ENCODE peak calls at places on chromosomes 16 and 17, in seven cellular contexts. R is C1 segment of cervical spinal cord; A is stomach; W is stimulated activated CD4-positive, alpha-beta T cell treated with anti-CD3 and anti-CD28 coated beads, Interleukin-1b, Interleukin-23, amount 100 ng/mL, for 24 hours; S is smooth muscle cell of the brain vasculature; B is left ventricle myocardium inferior; L is transverse colon. O is an unnamed sample.

GRCh38 chr17:57331423-57331822 is 75.1 kb downstream of the MSI2 start:
- DNase-seq in L (no peak), S (no peak), W (no peak), A (no peak), B (no peak), R (no peak), O (no peak)

GRCh38 chr16:14199624-14200023 is 128.5 kb downstream of the MRTFB start:
- DNase-seq in S (no peak), A (no peak), B (no peak), R (no peak), W (no peak), L (no peak), O (no peak)

GRCh38 chr17:67995568-67996191 is 589 bp downstream of the C17orf58 start:
- DNase-seq in L (peak; percentile 19), R (no peak), A (peak; percentile 28), B (peak; percentile 38), S (no peak), W (no peak), O (peak; percentile 51)

GRCh38 chr16:66858740-66859396 is 14.7 kb downstream of the CA7 start:
- DNase-seq in R (no peak), S (no peak), L (no peak), W (no peak), A (peak; percentile 48), B (peak; percentile 71), O (no peak)

GRCh38 chr17:66191607-66192377 is at the start of gene CEP112:
- DNase-seq in L (peak; percentile 85), W (peak; percentile 71), B (peak; percentile 77), S (peak; percentile 39), A (peak; percentile 76), R (no peak), O (peak; percentile 78)

GRCh38 chr17:37360632-37361031 is 15.2 kb upstream of the C17orf78 start:
- DNase-seq in W (no peak), R (no peak), A (no peak), S (no peak), B (no peak), L (no peak), O (no peak)

GRCh38 chr17:31130286-31131224 is 35.8 kb downstream of the NF1 start:
- DNase-seq in L (no peak), B (peak; percentile 84), A (no peak), R (no peak), S (no peak), W (no peak), O (no peak)

GRCh38 chr16:52293209-52293608 is 253.7 kb downstream of the TOX3 start:
- DNase-seq in L (no peak), A (no peak), S (no peak), W (no peak), R (no peak), B (no peak), O (no peak)

GRCh38 chr16:4194661-4195060 is 47.2 kb downstream of the SRL start:
- DNase-seq in L (no peak), B (no peak), R (no peak), S (no peak), A (no peak), W (no peak), O (no peak)

GRCh38 chr16:74627506-74628220 is 20.7 kb upstream of the GLG1 start:
- DNase-seq in W (no peak), L (no peak), A (peak; percentile 23), R (no peak), S (no peak), B (no peak), O (no peak)

GRCh38 chr16:56630134-56630533 is 2.3 kb upstream of the MT1M start:
- DNase-seq in R (no peak), S (no peak), L (no peak), W (no peak), A (no peak), B (no peak), O (no peak)

GRCh38 chr17:20852541-20853370 is 190.1 kb downstream of the USP22 start:
- DNase-seq in W (no peak), S (no peak), B (peak; percentile 31), R (no peak), A (no peak), L (peak; percentile 14), O (no peak)

GRCh38 chr17:80673152-80673920 is 128.7 kb downstream of the RPTOR start:
- DNase-seq in W (no peak), B (no peak), R (no peak), A (no peak), L (no peak), S (no peak), O (no peak)

GRCh38 chr16:24729967-24730815 is 740 bp downstream of the TNRC6A start:
- DNase-seq in B (peak; percentile 44), W (no peak), A (peak; percentile 33), S (no peak), L (peak; percentile 43), R (no peak), O (peak; percentile 67)

GRCh38 chr16:71500964-71501363 is 11.8 kb upstream of the ZNF19 start:
- DNase-seq in W (no peak), R (no peak), B (no peak), A (no peak), S (no peak), L (no peak), O (no peak)

GRCh38 chr16:25009822-25010221 is 5.3 kb downstream of the ARHGAP17 start:
- DNase-seq in S (no peak), L (no peak), W (no peak), B (peak; percentile 50), R (no peak), A (no peak), O (peak; percentile 38)

GRCh38 chr16:1188781-1189189 is 35.9 kb downstream of the CACNA1H start:
- DNase-seq in B (peak; percentile 46), S (no peak), A (peak; percentile 58), W (no peak), L (peak; percentile 44), R (no peak), O (no peak)

GRCh38 chr16:82761858-82762257 is 135.1 kb downstream of the CDH13 start:
- DNase-seq in W (no peak), A (no peak), B (no peak), L (no peak), R (no peak), S (no peak), O (no peak)

GRCh38 chr17:64060331-64060730 is 39.9 kb upstream of the ICAM2 start:
- DNase-seq in R (no peak), L (no peak), S (no peak), W (no peak), B (no peak), A (no peak), O (no peak)

GRCh38 chr17:60390881-60391418 is 983 bp downstream of the USP32 start:
- DNase-seq in A (peak; percentile 30), L (peak; percentile 38), R (peak; percentile 11), B (no peak), S (no peak), W (no peak), O (peak; percentile 53)

GRCh38 chr17:29210879-29211278 is 30.7 kb upstream of the MYO18A start:
- DNase-seq in W (no peak), B (no peak), R (no peak), L (no peak), A (no peak), S (no peak), O (no peak)

GRCh38 chr16:57536306-57537193 is at the start of gene CCDC102A:
- DNase-seq in A (peak; percentile 28), L (no peak), B (peak; percentile 40), W (peak; percentile 28), R (no peak), S (no peak), O (no peak)

GRCh38 chr16:11639925-11640899 is 28.0 kb upstream of the SNN start:
- DNase-seq in W (no peak), S (peak; percentile 69), L (peak; percentile 62), B (peak; percentile 83), A (peak; percentile 73), R (no peak), O (peak; percentile 63)

GRCh38 chr16:72639494-72639893 is 408.4 kb downstream of the ZFHX3 start:
- DNase-seq in B (no peak), R (no peak), L (no peak), S (no peak), W (no peak), A (no peak), O (no peak)

GRCh38 chr17:79038545-79039135 is 14.7 kb downstream of the C1QTNF1 start:
- DNase-seq in R (no peak), W (no peak), A (no peak), S (no peak), B (no peak), L (no peak), O (peak; percentile 20)

GRCh38 chr16:745739-746138 is 4.9 kb upstream of the CIAO3 start:
- DNase-seq in R (no peak), L (no peak), B (no peak), A (peak; percentile 44), W (no peak), S (no peak), O (peak; percentile 41)

GRCh38 chr17:59406808-59407381 is 75.4 kb downstream of the YPEL2 start:
- DNase-seq in S (peak; percentile 15), A (no peak), W (no peak), R (no peak), B (no peak), L (no peak), O (no peak)

GRCh38 chr17:34633351-34633750 is 54.0 kb downstream of the TMEM132E start:
- DNase-seq in S (no peak), A (no peak), R (no peak), B (no peak), W (no peak), L (no peak), O (no peak)

GRCh38 chr17:79338589-79338988 is 264.0 kb downstream of the ENGASE start:
- DNase-seq in W (no peak), L (no peak), B (no peak), R (no peak), S (no peak), A (no peak), O (no peak)

GRCh38 chr17:32658470-32659418 is 172.0 kb downstream of the CDK5R1 start:
- DNase-seq in B (no peak), L (no peak), W (no peak), R (no peak), S (no peak), A (no peak), O (no peak)

GRCh38 chr16:2496223-2497115 is 17.3 kb upstream of the ATP6V0C start:
- DNase-seq in R (no peak), B (no peak), W (no peak), A (no peak), S (no peak), L (no peak), O (no peak)

GRCh38 chr17:61122356-61122913 is 277.2 kb upstream of the TBX2 start:
- DNase-seq in R (no peak), A (no peak), B (no peak), S (no peak), W (no peak), L (no peak), O (no peak)

GRCh38 chr16:67882374-67883145 is 2.1 kb upstream of the NRN1L start:
- DNase-seq in L (no peak), A (no peak), R (peak; percentile 9), S (no peak), B (peak; percentile 72), W (no peak), O (no peak)

O was measured in mucosa of descending colon.